ENCODE peak calls at places on chromosomes 1 and 21, in nine cellular contexts. V is activated T-helper 2 cell treated with anti-CD3 and anti-CD28 coated beads, Interferon-gamma antibody, Interleukin-2, Interleukin-4, amounts not matched to agents 10 μg/mL and 5 μg/mL and 100 μg/mL, durations not matched to agents 14 hours and 24 hours and 36 hours; Q is D341Med; H is GM03348; A is NCI-H1092; Y is occipital lobe; I is AG08395; B is NCI-H1417 treated with DMSO at 0.1 percent for 48 hours; K is stimulated activated CD4-positive, alpha-beta T cell treated with anti-CD3 and anti-CD28 coated beads, Interleukin-4, amount 100 ng/mL, for 24 hours. J is an unnamed sample.

GRCh38 chr1:156214024-156214748 is 1.4 kb downstream of the PMF1 start:
- DNase-seq in V (no peak), K (peak), Q (no peak), A (no peak), I (no peak), H (no peak), B (no peak), Y (no peak), J (peak)

GRCh38 chr1:182255494-182255893 is 136.1 kb downstream of the GLUL start:
- DNase-seq in A (no peak), I (no peak), K (no peak), V (no peak), Y (no peak), B (no peak), H (no peak), Q (no peak), J (no peak)

GRCh38 chr1:222288056-222288455 is 259.8 kb downstream of the HHIPL2 start:
- DNase-seq in Q (no peak), A (no peak), Y (no peak), I (peak), K (no peak), H (peak), V (no peak), B (no peak), J (no peak)

GRCh38 chr1:53316058-53316741 is 11.7 kb downstream of the LRP8 start:
- DNase-seq in A (no peak), V (no peak), Y (no peak), K (no peak), H (no peak), I (no peak), Q (no peak), B (no peak), J (no peak)

GRCh38 chr1:244896550-244896949 is 32.2 kb upstream of the HNRNPU start:
- DNase-seq in Q (no peak), K (no peak), A (no peak), B (no peak), I (peak), Y (no peak), H (peak), V (no peak), J (no peak)

GRCh38 chr1:237186733-237187132 is 144.7 kb downstream of the RYR2 start:
- DNase-seq in K (no peak), Y (no peak), V (no peak), A (no peak), Q (no peak), H (no peak), B (no peak), I (no peak), J (no peak)

GRCh38 chr1:167223144-167224103 is 2.7 kb downstream of the POU2F1 start:
- DNase-seq in A (no peak), V (no peak), I (no peak), Y (no peak), K (no peak), Q (no peak), H (no peak), B (no peak), J (no peak)

GRCh38 chr1:41547781-41548560 is 63.5 kb upstream of the EDN2 start:
- DNase-seq in I (no peak), Y (no peak), K (no peak), H (no peak), V (no peak), Q (no peak), B (no peak), A (no peak), J (no peak)

GRCh38 chr21:41188476-41189146 is 20.7 kb downstream of the BACE2 start:
- DNase-seq in H (no peak), Q (no peak), K (no peak), Y (no peak), V (no peak), A (no peak), B (no peak), I (no peak), J (no peak)

GRCh38 chr1:1246230-1246600 is 307 bp downstream of the C1QTNF12 start:
- DNase-seq in A (no peak), Q (no peak), B (no peak), H (no peak), K (no peak), I (no peak), V (no peak), Y (no peak), J (no peak)

GRCh38 chr1:208007938-208008342 is 97.0 kb upstream of the CD34 start:
- DNase-seq in I (peak), V (no peak), Y (no peak), K (no peak), A (no peak), H (peak), Q (no peak), B (no peak), J (no peak)

GRCh38 chr1:110548381-110548780 is 29.4 kb upstream of the KCNA10 start:
- DNase-seq in V (no peak), A (peak), B (no peak), I (peak), Y (no peak), K (no peak), H (peak), Q (peak), J (no peak)

GRCh38 chr1:181152892-181153633 is 64.6 kb downstream of the IER5 start:
- DNase-seq in A (no peak), Y (peak), V (no peak), K (no peak), B (no peak), H (peak), Q (peak), I (peak), J (no peak)

GRCh38 chr1:90155721-90156487 is 161.0 kb downstream of the ZNF326 start:
- DNase-seq in Q (no peak), V (no peak), I (no peak), Y (no peak), H (no peak), B (no peak), A (no peak), K (no peak), J (no peak)

GRCh38 chr1:112761714-112762480 is 46.8 kb upstream of the PPM1J start:
- DNase-seq in I (no peak), Q (no peak), A (no peak), K (no peak), B (no peak), Y (no peak), H (no peak), V (no peak), J (no peak)

GRCh38 chr1:43590389-43590788 is 59.6 kb upstream of the KDM4A start:
- DNase-seq in A (no peak), V (no peak), Q (no peak), H (no peak), B (no peak), Y (no peak), K (no peak), I (no peak), J (no peak)

GRCh38 chr1:25695066-25695990 is 78.7 kb downstream of the MAN1C1 start:
- DNase-seq in K (no peak), V (no peak), Y (no peak), B (no peak), H (peak), Q (no peak), A (no peak), I (peak), J (no peak)

GRCh38 chr1:25180996-25181395 is 51.3 kb downstream of the SYF2 start:
- DNase-seq in V (no peak), K (no peak), H (no peak), Q (no peak), A (no peak), Y (no peak), I (no peak), B (no peak), J (no peak)

GRCh38 chr1:217019475-217019874 is 296.2 kb upstream of the ESRRG start:
- DNase-seq in H (no peak), Q (no peak), A (no peak), V (no peak), K (no peak), B (no peak), Y (no peak), I (no peak), J (no peak)

GRCh38 chr1:114009393-114009792 is 30.1 kb downstream of the OLFML3 start:
- DNase-seq in B (no peak), Q (no peak), V (no peak), A (no peak), H (no peak), K (no peak), Y (no peak), I (no peak), J (no peak)

GRCh38 chr1:228770779-228771223 is 35.5 kb downstream of the RHOU start:
- DNase-seq in H (no peak), Q (no peak), B (no peak), Y (no peak), A (peak), K (no peak), V (no peak), I (no peak), J (no peak)